ENCODE peak calls at places on chromosomes 5 and 9, in ten cellular contexts. One of them, this sample, is unnamed. For H3K27me3 and H3K9me3, the result is how much of the 10 kb centered on the place peaks cover.

GRCh38 chr9:100865111-100865510 is 163.4 kb upstream of the PLPPR1 start:
- DNase-seq in A673: no peak
- DNase-seq in heart right ventricle: no peak
- DNase-seq in mammary epithelial cell: no peak
- DNase-seq in uterus: no peak
- DNase-seq in PC-9: no peak
- DNase-seq in CD4-positive, CD25-positive, alpha-beta regulatory T cell: no peak
- DNase-seq in thoracic aorta: no peak
- DNase-seq in H9: no peak
- DNase-seq in body of pancreas: no peak
- DNase-seq in this sample: no peak

GRCh38 chr9:96856363-96857286 is 2.3 kb upstream of the ZNF782 start:
- DNase-seq in A673: peak
- DNase-seq in heart right ventricle: peak
- DNase-seq in mammary epithelial cell: peak
- DNase-seq in uterus: no peak
- DNase-seq in PC-9: peak
- DNase-seq in CD4-positive, CD25-positive, alpha-beta regulatory T cell: peak
- DNase-seq in thoracic aorta: no peak
- DNase-seq in H9: peak
- DNase-seq in body of pancreas: peak
- DNase-seq in this sample: no peak

GRCh38 chr5:170105643-170106611 is at the start of gene FOXI1:
- DNase-seq in A673: no peak
- DNase-seq in heart right ventricle: no peak
- DNase-seq in mammary epithelial cell: no peak
- DNase-seq in uterus: no peak
- DNase-seq in PC-9: no peak
- DNase-seq in CD4-positive, CD25-positive, alpha-beta regulatory T cell: no peak
- DNase-seq in thoracic aorta: no peak
- DNase-seq in H9: peak
- DNase-seq in body of pancreas: no peak
- DNase-seq in this sample: no peak

GRCh38 chr5:120405923-120406322 is 58.2 kb upstream of the PRR16 start:
- DNase-seq in A673: peak
- DNase-seq in heart right ventricle: no peak
- DNase-seq in mammary epithelial cell: peak
- DNase-seq in uterus: no peak
- DNase-seq in PC-9: no peak
- DNase-seq in CD4-positive, CD25-positive, alpha-beta regulatory T cell: no peak
- DNase-seq in thoracic aorta: no peak
- DNase-seq in H9: no peak
- DNase-seq in body of pancreas: no peak
- DNase-seq in this sample: no peak

GRCh38 chr9:85569988-85570387 is 171.8 kb downstream of the AGTPBP1 start:
- DNase-seq in A673: no peak
- DNase-seq in heart right ventricle: no peak
- DNase-seq in mammary epithelial cell: peak
- DNase-seq in uterus: no peak
- DNase-seq in PC-9: no peak
- DNase-seq in CD4-positive, CD25-positive, alpha-beta regulatory T cell: no peak
- DNase-seq in thoracic aorta: no peak
- DNase-seq in H9: no peak
- DNase-seq in body of pancreas: no peak
- DNase-seq in this sample: no peak

GRCh38 chr9:69018688-69019087 is 4.8 kb upstream of the PRKACG start:
- DNase-seq in A673: no peak
- DNase-seq in heart right ventricle: no peak
- DNase-seq in mammary epithelial cell: no peak
- DNase-seq in uterus: no peak
- DNase-seq in PC-9: no peak
- DNase-seq in CD4-positive, CD25-positive, alpha-beta regulatory T cell: no peak
- DNase-seq in thoracic aorta: no peak
- DNase-seq in H9: no peak
- DNase-seq in body of pancreas: no peak
- DNase-seq in this sample: no peak

GRCh38 chr5:169202969-169203368 is 98.0 kb downstream of the SLIT3 start:
- DNase-seq in A673: no peak
- DNase-seq in heart right ventricle: no peak
- DNase-seq in mammary epithelial cell: no peak
- DNase-seq in uterus: no peak
- DNase-seq in PC-9: no peak
- DNase-seq in CD4-positive, CD25-positive, alpha-beta regulatory T cell: no peak
- DNase-seq in thoracic aorta: no peak
- DNase-seq in H9: no peak
- DNase-seq in body of pancreas: no peak
- DNase-seq in this sample: peak

GRCh38 chr9:101465330-101465915 is 29.8 kb upstream of the ALDOB start:
- DNase-seq in A673: peak
- DNase-seq in heart right ventricle: peak
- DNase-seq in mammary epithelial cell: peak
- DNase-seq in uterus: peak
- DNase-seq in PC-9: no peak
- DNase-seq in CD4-positive, CD25-positive, alpha-beta regulatory T cell: no peak
- DNase-seq in thoracic aorta: no peak
- DNase-seq in H9: peak
- DNase-seq in body of pancreas: peak
- DNase-seq in this sample: peak

GRCh38 chr5:114716955-114717354 is 355.1 kb downstream of the KCNN2 start:
- DNase-seq in A673: no peak
- DNase-seq in heart right ventricle: no peak
- DNase-seq in mammary epithelial cell: no peak
- DNase-seq in uterus: no peak
- DNase-seq in PC-9: no peak
- DNase-seq in CD4-positive, CD25-positive, alpha-beta regulatory T cell: no peak
- DNase-seq in thoracic aorta: no peak
- DNase-seq in H9: no peak
- DNase-seq in body of pancreas: no peak
- DNase-seq in this sample: no peak
- H3K27ac ChIP-seq in A673: no peak
- H3K27ac ChIP-seq in heart right ventricle: no peak
- H3K27ac ChIP-seq in mammary epithelial cell: no peak
- H3K27ac ChIP-seq in uterus: no peak
- H3K27ac ChIP-seq in PC-9: no peak
- H3K27ac ChIP-seq in CD4-positive, CD25-positive, alpha-beta regulatory T cell: no peak
- H3K27ac ChIP-seq in thoracic aorta: no peak
- H3K27ac ChIP-seq in H9: no peak
- H3K27ac ChIP-seq in body of pancreas: no peak
- H3K27ac ChIP-seq in this sample: no peak

GRCh38 chr5:176742246-176743105 is 67.9 kb upstream of the UNC5A start:
- DNase-seq in A673: no peak
- DNase-seq in heart right ventricle: no peak
- DNase-seq in mammary epithelial cell: no peak
- DNase-seq in uterus: no peak
- DNase-seq in PC-9: no peak
- DNase-seq in CD4-positive, CD25-positive, alpha-beta regulatory T cell: no peak
- DNase-seq in thoracic aorta: no peak
- DNase-seq in H9: peak
- DNase-seq in body of pancreas: no peak
- DNase-seq in this sample: no peak

GRCh38 chr5:176743136-176743827 is 67.1 kb upstream of the UNC5A start:
- DNase-seq in A673: no peak
- DNase-seq in heart right ventricle: no peak
- DNase-seq in mammary epithelial cell: no peak
- DNase-seq in uterus: no peak
- DNase-seq in PC-9: no peak
- DNase-seq in CD4-positive, CD25-positive, alpha-beta regulatory T cell: no peak
- DNase-seq in thoracic aorta: no peak
- DNase-seq in H9: peak
- DNase-seq in body of pancreas: no peak
- DNase-seq in this sample: peak

GRCh38 chr5:176744584-176744965 is 65.8 kb upstream of the UNC5A start:
- DNase-seq in A673: no peak
- DNase-seq in heart right ventricle: no peak
- DNase-seq in mammary epithelial cell: no peak
- DNase-seq in uterus: no peak
- DNase-seq in PC-9: no peak
- DNase-seq in CD4-positive, CD25-positive, alpha-beta regulatory T cell: no peak
- DNase-seq in thoracic aorta: no peak
- DNase-seq in H9: peak
- DNase-seq in body of pancreas: no peak
- DNase-seq in this sample: no peak

GRCh38 chr5:176741566-176742211 is 68.7 kb upstream of the UNC5A start:
- DNase-seq in A673: no peak
- DNase-seq in heart right ventricle: no peak
- DNase-seq in mammary epithelial cell: no peak
- DNase-seq in uterus: no peak
- DNase-seq in PC-9: no peak
- DNase-seq in CD4-positive, CD25-positive, alpha-beta regulatory T cell: no peak
- DNase-seq in thoracic aorta: no peak
- DNase-seq in H9: peak
- DNase-seq in body of pancreas: no peak
- DNase-seq in this sample: peak

DNA sequence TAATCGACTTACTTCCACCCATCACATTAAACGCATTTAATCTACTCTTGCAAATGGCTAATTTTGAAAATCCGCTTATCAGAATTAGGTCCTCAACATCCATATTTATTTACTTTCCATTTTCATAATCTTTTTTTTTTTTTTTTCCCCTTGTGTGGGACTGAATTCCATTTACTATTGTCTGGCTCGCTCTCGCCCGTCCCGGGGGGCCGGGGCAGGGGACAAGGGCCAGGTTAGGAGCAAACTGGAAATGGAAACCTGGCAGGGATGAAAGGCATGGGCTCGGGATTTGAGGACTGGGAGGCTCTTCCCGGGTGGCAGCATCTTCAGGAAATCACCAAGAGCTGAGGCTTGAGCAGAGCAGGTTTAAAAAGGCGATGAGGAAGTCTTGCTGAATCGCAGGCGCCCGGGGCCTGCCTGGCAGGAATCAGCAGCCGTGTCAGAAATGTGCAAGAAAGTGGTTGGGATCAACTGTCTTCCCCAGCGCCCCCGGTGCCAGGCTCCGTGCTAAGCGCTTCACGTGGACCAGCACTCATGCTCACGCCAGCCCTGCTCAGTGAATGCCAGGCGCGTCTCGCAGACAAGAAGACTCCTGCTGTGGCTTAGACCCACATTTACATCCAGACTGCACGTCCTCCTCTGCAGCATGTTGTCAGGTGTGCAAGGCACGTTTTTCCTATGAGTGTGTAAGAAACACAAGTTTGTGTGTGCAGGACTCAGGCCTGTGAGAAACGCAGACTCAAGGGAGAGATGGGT is 66.4 kb upstream of the UNC5A start:
- DNase-seq in A673: no peak
- DNase-seq in heart right ventricle: no peak
- DNase-seq in mammary epithelial cell: no peak
- DNase-seq in uterus: no peak
- DNase-seq in PC-9: no peak
- DNase-seq in CD4-positive, CD25-positive, alpha-beta regulatory T cell: no peak
- DNase-seq in thoracic aorta: no peak
- DNase-seq in H9: peak
- DNase-seq in body of pancreas: no peak
- DNase-seq in this sample: no peak
- H3K27me3 ChIP-seq in A673: under half
- H3K27me3 ChIP-seq in heart right ventricle: half or more
- H3K27me3 ChIP-seq in mammary epithelial cell: under half
- H3K27me3 ChIP-seq in uterus: under half
- H3K27me3 ChIP-seq in PC-9: under half
- H3K27me3 ChIP-seq in CD4-positive, CD25-positive, alpha-beta regulatory T cell: under half
- H3K27me3 ChIP-seq in thoracic aorta: under half
- H3K27me3 ChIP-seq in H9: under half
- H3K27me3 ChIP-seq in body of pancreas: under half
- H3K27me3 ChIP-seq in this sample: half or more

GRCh38 chr5:34411470-34412346 is 244.4 kb upstream of the RAI14 start:
- DNase-seq in A673: no peak
- DNase-seq in heart right ventricle: peak
- DNase-seq in mammary epithelial cell: no peak
- DNase-seq in uterus: no peak
- DNase-seq in PC-9: no peak
- DNase-seq in CD4-positive, CD25-positive, alpha-beta regulatory T cell: no peak
- DNase-seq in thoracic aorta: no peak
- DNase-seq in H9: peak
- DNase-seq in body of pancreas: no peak
- DNase-seq in this sample: no peak
- H3K9me3 ChIP-seq in A673: under half
- H3K9me3 ChIP-seq in heart right ventricle: under half
- H3K9me3 ChIP-seq in mammary epithelial cell: under half
- H3K9me3 ChIP-seq in uterus: under half
- H3K9me3 ChIP-seq in PC-9: under half
- H3K9me3 ChIP-seq in CD4-positive, CD25-positive, alpha-beta regulatory T cell: under half
- H3K9me3 ChIP-seq in thoracic aorta: under half
- H3K9me3 ChIP-seq in H9: under half
- H3K9me3 ChIP-seq in body of pancreas: under half
- H3K9me3 ChIP-seq in this sample: under half

GRCh38 chr9:16613605-16614004 is 256.9 kb downstream of the BNC2 start:
- DNase-seq in A673: no peak
- DNase-seq in heart right ventricle: no peak
- DNase-seq in mammary epithelial cell: no peak
- DNase-seq in uterus: no peak
- DNase-seq in PC-9: no peak
- DNase-seq in CD4-positive, CD25-positive, alpha-beta regulatory T cell: no peak
- DNase-seq in thoracic aorta: no peak
- DNase-seq in H9: no peak
- DNase-seq in body of pancreas: no peak
- DNase-seq in this sample: no peak

GRCh38 chr9:16610538-16610937 is 259.9 kb downstream of the BNC2 start:
- DNase-seq in A673: no peak
- DNase-seq in heart right ventricle: no peak
- DNase-seq in mammary epithelial cell: no peak
- DNase-seq in uterus: no peak
- DNase-seq in PC-9: no peak
- DNase-seq in CD4-positive, CD25-positive, alpha-beta regulatory T cell: no peak
- DNase-seq in thoracic aorta: no peak
- DNase-seq in H9: no peak
- DNase-seq in body of pancreas: no peak
- DNase-seq in this sample: no peak

GRCh38 chr9:16611001-16611400 is 259.5 kb downstream of the BNC2 start:
- DNase-seq in A673: no peak
- DNase-seq in heart right ventricle: no peak
- DNase-seq in mammary epithelial cell: no peak
- DNase-seq in uterus: no peak
- DNase-seq in PC-9: no peak
- DNase-seq in CD4-positive, CD25-positive, alpha-beta regulatory T cell: no peak
- DNase-seq in thoracic aorta: no peak
- DNase-seq in H9: no peak
- DNase-seq in body of pancreas: no peak
- DNase-seq in this sample: no peak

GRCh38 chr9:16611969-16612368 is 258.5 kb downstream of the BNC2 start:
- DNase-seq in A673: no peak
- DNase-seq in heart right ventricle: no peak
- DNase-seq in mammary epithelial cell: no peak
- DNase-seq in uterus: no peak
- DNase-seq in PC-9: no peak
- DNase-seq in CD4-positive, CD25-positive, alpha-beta regulatory T cell: no peak
- DNase-seq in thoracic aorta: no peak
- DNase-seq in H9: no peak
- DNase-seq in body of pancreas: no peak
- DNase-seq in this sample: no peak

DNA sequence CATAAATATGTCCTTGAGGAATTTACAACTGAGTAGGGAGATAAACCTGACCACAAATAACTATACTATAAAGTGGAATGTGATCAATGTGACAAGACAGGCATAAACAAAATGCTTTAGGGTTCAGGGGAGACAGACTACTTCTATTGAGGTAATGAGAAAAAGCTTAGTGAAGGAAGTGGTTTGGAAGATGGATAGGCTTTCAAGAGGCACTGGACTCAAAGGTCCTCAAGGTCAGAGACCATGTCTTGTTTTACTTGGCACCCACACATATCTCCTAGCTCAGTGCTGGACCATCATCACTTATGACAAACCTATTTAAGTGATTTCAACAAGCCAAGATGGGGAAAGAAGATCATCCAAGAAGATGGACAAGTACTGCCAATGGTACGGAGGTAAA is 257.8 kb downstream of the BNC2 start:
- DNase-seq in A673: no peak
- DNase-seq in heart right ventricle: no peak
- DNase-seq in mammary epithelial cell: no peak
- DNase-seq in uterus: no peak
- DNase-seq in PC-9: no peak
- DNase-seq in CD4-positive, CD25-positive, alpha-beta regulatory T cell: no peak
- DNase-seq in thoracic aorta: no peak
- DNase-seq in H9: no peak
- DNase-seq in body of pancreas: no peak
- DNase-seq in this sample: no peak
- H3K27ac ChIP-seq in A673: no peak
- H3K27ac ChIP-seq in heart right ventricle: no peak
- H3K27ac ChIP-seq in mammary epithelial cell: no peak
- H3K27ac ChIP-seq in uterus: peak
- H3K27ac ChIP-seq in PC-9: no peak
- H3K27ac ChIP-seq in CD4-positive, CD25-positive, alpha-beta regulatory T cell: no peak
- H3K27ac ChIP-seq in thoracic aorta: no peak
- H3K27ac ChIP-seq in H9: no peak
- H3K27ac ChIP-seq in body of pancreas: no peak
- H3K27ac ChIP-seq in this sample: no peak